ENCODE peak calls at places on chromosomes 2 and 18, in nine cellular contexts. X is mesendoderm; U is aorta; G is EL; T is stimulated activated CD4-positive, alpha-beta T cell treated with anti-CD3 and anti-CD28 coated beads, Interleukin-15, amount 100 ng/mL, for 1 hour; K is activated CD4-positive, alpha-beta T cell treated with anti-CD3 and anti-CD28 coated beads, Interleukin-2, amount 10 ng/mL, durations not matched to agents 7 days and 5 days; M is bronchial epithelial cell; S is foreskin keratinocyte; W is PC-3. D is an unnamed sample.
A peak's percentile ranks its signal among the peaks of the same experiment; 100 is the strongest.

GRCh38 chr2:180291552-180292421 is 284.7 kb upstream of the CWC22 start:
- DNase-seq in T (no peak), S (peak; percentile 82), K (no peak), G (peak; percentile 57), W (peak; percentile 85), X (no peak), U (no peak), M (peak; percentile 89), D (no peak)

GRCh38 chr18:65259403-65259802 is 491.4 kb upstream of the CDH7 start:
- DNase-seq in W (no peak), U (no peak), M (no peak), S (no peak), G (no peak), T (no peak), K (no peak), X (no peak), D (no peak)

GRCh38 chr2:119697290-119698013 is 18.5 kb downstream of the TMEM177 start:
- DNase-seq in K (no peak), X (no peak), S (no peak), M (no peak), U (no peak), G (no peak), W (no peak), T (no peak), D (peak; percentile 28)

GRCh38 chr18:36828157-36828629 is 609 bp downstream of the TPGS2 start:
- DNase-seq in S (peak; percentile 54), G (peak; percentile 64), K (no peak), W (peak; percentile 6), X (peak; percentile 64), M (peak; percentile 59), U (no peak), T (peak; percentile 3), D (no peak)

GRCh38 chr2:15173506-15173905 is 387.6 kb downstream of the NBAS start:
- DNase-seq in K (no peak), S (no peak), U (no peak), W (no peak), G (no peak), M (no peak), X (no peak), T (no peak), D (no peak)

GRCh38 chr2:137952586-137953129 is 11.6 kb upstream of the HNMT start:
- DNase-seq in S (no peak), M (no peak), T (no peak), W (no peak), K (no peak), X (peak; percentile 39), U (no peak), G (no peak), D (no peak)

GRCh38 chr2:42659601-42660000 is 91.2 kb downstream of the MTA3 start:
- DNase-seq in W (no peak), G (no peak), M (no peak), S (no peak), T (no peak), K (no peak), X (peak; percentile 30), U (no peak), D (no peak)

GRCh38 chr2:2757764-2758163 is 426.7 kb upstream of the MYT1L start:
- DNase-seq in S (no peak), X (no peak), M (no peak), T (no peak), K (no peak), G (no peak), U (no peak), W (no peak), D (no peak)

GRCh38 chr2:31234690-31235503 is 945 bp downstream of the EHD3 start:
- DNase-seq in G (no peak), U (no peak), X (no peak), W (no peak), T (no peak), K (no peak), M (no peak), S (no peak), D (no peak)

GRCh38 chr2:10614940-10615339 is 74.8 kb downstream of the NOL10 start:
- DNase-seq in T (no peak), G (peak; percentile 47), U (no peak), S (peak; percentile 25), M (peak; percentile 85), K (no peak), W (no peak), X (no peak), D (no peak)

GRCh38 chr2:2906091-2906490 is 471.5 kb downstream of the EIPR1 start:
- DNase-seq in M (no peak), K (no peak), X (no peak), S (no peak), T (no peak), U (no peak), W (no peak), G (no peak), D (no peak)

GRCh38 chr2:27154990-27155615 is 6.3 kb downstream of the TCF23 start:
- DNase-seq in G (no peak), U (no peak), T (no peak), W (no peak), M (peak; percentile 75), S (peak; percentile 77), K (no peak), X (no peak), D (no peak)

GRCh38 chr2:133124446-133124845 is 443.8 kb downstream of the NCKAP5 start:
- DNase-seq in S (no peak), K (no peak), W (no peak), U (no peak), M (no peak), T (no peak), X (no peak), G (no peak), D (no peak)

GRCh38 chr18:79987566-79987965 is 797 bp downstream of the TXNL4A start:
- DNase-seq in X (no peak), S (peak; percentile 23), G (peak; percentile 29), T (no peak), W (no peak), U (no peak), M (peak; percentile 52), K (no peak), D (no peak)

GRCh38 chr2:151827564-151828142 is 568 bp downstream of the ARL5A start:
- DNase-seq in X (peak; percentile 45), T (peak; percentile 4), W (peak; percentile 14), U (no peak), G (peak; percentile 35), S (peak; percentile 21), K (peak; percentile 33), M (peak; percentile 11), D (no peak)

GRCh38 chr2:118634876-118635275 is 212.6 kb downstream of the EN1 start:
- DNase-seq in X (no peak), K (no peak), T (no peak), M (no peak), W (no peak), U (no peak), S (no peak), G (no peak), D (no peak)

GRCh38 chr2:150485114-150485870 is 2.2 kb downstream of the RND3 start:
- DNase-seq in W (peak; percentile 73), G (peak; percentile 65), X (peak; percentile 88), M (peak; percentile 73), T (no peak), U (peak; percentile 90), S (peak; percentile 81), K (no peak), D (peak; percentile 6)

GRCh38 chr2:41853427-41854191 is 194.2 kb upstream of the PKDCC start:
- DNase-seq in S (peak; percentile 29), K (peak; percentile 21), M (peak; percentile 48), W (peak; percentile 82), G (peak; percentile 66), T (no peak), U (no peak), X (peak; percentile 81), D (no peak)

GRCh38 chr2:224357098-224357901 is 44.6 kb downstream of the FAM124B start:
- DNase-seq in X (peak; percentile 67), W (peak; percentile 75), K (peak; percentile 72), S (peak; percentile 30), G (peak; percentile 56), M (peak; percentile 71), T (no peak), U (no peak), D (peak; percentile 56)

GRCh38 chr2:60478660-60479059 is 74.8 kb downstream of the BCL11A start:
- DNase-seq in T (no peak), S (no peak), X (no peak), W (no peak), U (no peak), K (no peak), M (no peak), G (no peak), D (no peak)

GRCh38 chr2:118865106-118865505 is 17.7 kb upstream of the EN1 start:
- DNase-seq in W (peak; percentile 79), G (peak; percentile 50), S (no peak), X (peak; percentile 77), M (peak; percentile 56), U (no peak), T (no peak), K (peak; percentile 24), D (peak; percentile 29)

GRCh38 chr2:148739454-148740105 is 95.0 kb downstream of the EPC2 start:
- DNase-seq in S (no peak), X (no peak), M (no peak), U (no peak), T (no peak), W (no peak), K (no peak), G (no peak), D (no peak)

GRCh38 chr2:142175917-142176316 is 45.1 kb upstream of the LRP1B start:
- DNase-seq in T (no peak), G (no peak), M (no peak), K (no peak), U (no peak), X (no peak), W (no peak), S (no peak), D (no peak)

GRCh38 chr2:168585700-168586099 is 129.6 kb downstream of the CERS6 start:
- DNase-seq in U (no peak), K (no peak), S (no peak), M (no peak), X (no peak), W (no peak), G (no peak), T (no peak), D (no peak)

GRCh38 chr2:230018153-230018552 is 50.6 kb downstream of the SLC16A14 start:
- DNase-seq in M (peak; percentile 82), X (no peak), S (peak; percentile 76), T (no peak), W (peak; percentile 73), U (no peak), G (peak; percentile 64), K (no peak), D (no peak)

D was measured in Jurkat, Clone E6-1.